ENCODE peak calls at places on chromosome 14, in nine cellular contexts. One of them, this sample, is unnamed.

GRCh38 chr14:86543531-86543930 is 1013.6 kb downstream of the FLRT2 start:
- DNase-seq in GM12891: no peak
- DNase-seq in GM23338: no peak
- DNase-seq in upper lobe of left lung: no peak
- DNase-seq in HCT116: no peak
- DNase-seq in breast epithelium: no peak
- DNase-seq in stomach: no peak
- DNase-seq in transverse colon: no peak
- DNase-seq in suprapubic skin: no peak
- DNase-seq in this sample: no peak

GRCh38 chr14:32345311-32345771 is 16.2 kb downstream of the AKAP6 start:
- DNase-seq in GM12891: no peak
- DNase-seq in GM23338: no peak
- DNase-seq in upper lobe of left lung: no peak
- DNase-seq in HCT116: no peak
- DNase-seq in breast epithelium: no peak
- DNase-seq in stomach: no peak
- DNase-seq in transverse colon: peak
- DNase-seq in suprapubic skin: no peak
- DNase-seq in this sample: no peak

GRCh38 chr14:101843665-101844064 is 82.2 kb downstream of the PPP2R5C start:
- DNase-seq in GM12891: no peak
- DNase-seq in GM23338: peak
- DNase-seq in upper lobe of left lung: no peak
- DNase-seq in HCT116: no peak
- DNase-seq in breast epithelium: no peak
- DNase-seq in stomach: no peak
- DNase-seq in transverse colon: peak
- DNase-seq in suprapubic skin: no peak
- DNase-seq in this sample: no peak

GRCh38 chr14:97713023-97713422 is 915.8 kb downstream of the VRK1 start:
- DNase-seq in GM12891: no peak
- DNase-seq in GM23338: no peak
- DNase-seq in upper lobe of left lung: no peak
- DNase-seq in HCT116: peak
- DNase-seq in breast epithelium: no peak
- DNase-seq in stomach: no peak
- DNase-seq in transverse colon: no peak
- DNase-seq in suprapubic skin: no peak
- DNase-seq in this sample: peak

GRCh38 chr14:59028476-59029202 is 159.8 kb upstream of the DAAM1 start:
- DNase-seq in GM12891: peak
- DNase-seq in GM23338: peak
- DNase-seq in upper lobe of left lung: peak
- DNase-seq in HCT116: peak
- DNase-seq in breast epithelium: no peak
- DNase-seq in stomach: peak
- DNase-seq in transverse colon: peak
- DNase-seq in suprapubic skin: no peak
- DNase-seq in this sample: no peak

GRCh38 chr14:101459392-101459900 is 101.8 kb upstream of the DIO3 start:
- DNase-seq in GM12891: no peak
- DNase-seq in GM23338: no peak
- DNase-seq in upper lobe of left lung: no peak
- DNase-seq in HCT116: no peak
- DNase-seq in breast epithelium: no peak
- DNase-seq in stomach: peak
- DNase-seq in transverse colon: no peak
- DNase-seq in suprapubic skin: peak
- DNase-seq in this sample: no peak

GRCh38 chr14:67221248-67221981 is 19.8 kb upstream of the PALS1 start:
- DNase-seq in GM12891: no peak
- DNase-seq in GM23338: no peak
- DNase-seq in upper lobe of left lung: no peak
- DNase-seq in HCT116: peak
- DNase-seq in breast epithelium: no peak
- DNase-seq in stomach: no peak
- DNase-seq in transverse colon: peak
- DNase-seq in suprapubic skin: no peak
- DNase-seq in this sample: no peak

GRCh38 chr14:105204206-105204930 is 23.3 kb upstream of the NUDT14 start:
- DNase-seq in GM12891: no peak
- DNase-seq in GM23338: no peak
- DNase-seq in upper lobe of left lung: peak
- DNase-seq in HCT116: no peak
- DNase-seq in breast epithelium: no peak
- DNase-seq in stomach: peak
- DNase-seq in transverse colon: peak
- DNase-seq in suprapubic skin: no peak
- DNase-seq in this sample: no peak

GRCh38 chr14:85416771-85417170 is 113.2 kb upstream of the FLRT2 start:
- DNase-seq in GM12891: no peak
- DNase-seq in GM23338: no peak
- DNase-seq in upper lobe of left lung: no peak
- DNase-seq in HCT116: no peak
- DNase-seq in breast epithelium: no peak
- DNase-seq in stomach: no peak
- DNase-seq in transverse colon: no peak
- DNase-seq in suprapubic skin: no peak
- DNase-seq in this sample: no peak

GRCh38 chr14:51228890-51229289 is 11.2 kb upstream of the TMX1 start:
- DNase-seq in GM12891: no peak
- DNase-seq in GM23338: no peak
- DNase-seq in upper lobe of left lung: no peak
- DNase-seq in HCT116: no peak
- DNase-seq in breast epithelium: no peak
- DNase-seq in stomach: no peak
- DNase-seq in transverse colon: no peak
- DNase-seq in suprapubic skin: no peak
- DNase-seq in this sample: no peak

GRCh38 chr14:57641776-57642175 is 148.1 kb upstream of the CCDC198 start:
- DNase-seq in GM12891: no peak
- DNase-seq in GM23338: no peak
- DNase-seq in upper lobe of left lung: no peak
- DNase-seq in HCT116: no peak
- DNase-seq in breast epithelium: no peak
- DNase-seq in stomach: no peak
- DNase-seq in transverse colon: no peak
- DNase-seq in suprapubic skin: no peak
- DNase-seq in this sample: no peak

GRCh38 chr14:20386276-20386855 is 26.9 kb downstream of the TEP1 start:
- DNase-seq in GM12891: no peak
- DNase-seq in GM23338: no peak
- DNase-seq in upper lobe of left lung: no peak
- DNase-seq in HCT116: no peak
- DNase-seq in breast epithelium: no peak
- DNase-seq in stomach: no peak
- DNase-seq in transverse colon: no peak
- DNase-seq in suprapubic skin: no peak
- DNase-seq in this sample: no peak

GRCh38 chr14:30525833-30526232 is 33.1 kb upstream of the G2E3 start:
- DNase-seq in GM12891: no peak
- DNase-seq in GM23338: no peak
- DNase-seq in upper lobe of left lung: no peak
- DNase-seq in HCT116: no peak
- DNase-seq in breast epithelium: no peak
- DNase-seq in stomach: no peak
- DNase-seq in transverse colon: no peak
- DNase-seq in suprapubic skin: no peak
- DNase-seq in this sample: no peak

GRCh38 chr14:105495990-105496830 is 5.2 kb downstream of the TEDC1 start:
- DNase-seq in GM12891: peak
- DNase-seq in GM23338: no peak
- DNase-seq in upper lobe of left lung: peak
- DNase-seq in HCT116: no peak
- DNase-seq in breast epithelium: no peak
- DNase-seq in stomach: no peak
- DNase-seq in transverse colon: no peak
- DNase-seq in suprapubic skin: no peak
- DNase-seq in this sample: no peak

GRCh38 chr14:76904740-76905569 is 78.7 kb downstream of the LRRC74A start:
- DNase-seq in GM12891: peak
- DNase-seq in GM23338: no peak
- DNase-seq in upper lobe of left lung: peak
- DNase-seq in HCT116: peak
- DNase-seq in breast epithelium: peak
- DNase-seq in stomach: peak
- DNase-seq in transverse colon: peak
- DNase-seq in suprapubic skin: no peak
- DNase-seq in this sample: no peak

GRCh38 chr14:76901171-76902055 is 75.2 kb downstream of the LRRC74A start:
- DNase-seq in GM12891: no peak
- DNase-seq in GM23338: no peak
- DNase-seq in upper lobe of left lung: no peak
- DNase-seq in HCT116: no peak
- DNase-seq in breast epithelium: peak
- DNase-seq in stomach: no peak
- DNase-seq in transverse colon: no peak
- DNase-seq in suprapubic skin: no peak
- DNase-seq in this sample: no peak

GRCh38 chr14:76902591-76902990 is 76.4 kb downstream of the LRRC74A start:
- DNase-seq in GM12891: no peak
- DNase-seq in GM23338: no peak
- DNase-seq in upper lobe of left lung: no peak
- DNase-seq in HCT116: no peak
- DNase-seq in breast epithelium: no peak
- DNase-seq in stomach: no peak
- DNase-seq in transverse colon: no peak
- DNase-seq in suprapubic skin: no peak
- DNase-seq in this sample: no peak

GRCh38 chr14:76900406-76901085 is 74.3 kb downstream of the LRRC74A start:
- DNase-seq in GM12891: no peak
- DNase-seq in GM23338: no peak
- DNase-seq in upper lobe of left lung: no peak
- DNase-seq in HCT116: no peak
- DNase-seq in breast epithelium: peak
- DNase-seq in stomach: no peak
- DNase-seq in transverse colon: no peak
- DNase-seq in suprapubic skin: no peak
- DNase-seq in this sample: no peak

GRCh38 chr14:76904100-76904739 is 78.0 kb downstream of the LRRC74A start:
- DNase-seq in GM12891: no peak
- DNase-seq in GM23338: no peak
- DNase-seq in upper lobe of left lung: no peak
- DNase-seq in HCT116: no peak
- DNase-seq in breast epithelium: peak
- DNase-seq in stomach: no peak
- DNase-seq in transverse colon: peak
- DNase-seq in suprapubic skin: no peak
- DNase-seq in this sample: no peak
- TF ChIP-seq POLR2AphosphoS5 in GM12891: no peak
- TF ChIP-seq POLR2AphosphoS5 in GM23338: no peak
- TF ChIP-seq POLR2AphosphoS5 in upper lobe of left lung: peak
- TF ChIP-seq POLR2AphosphoS5 in HCT116: no peak
- TF ChIP-seq POLR2AphosphoS5 in breast epithelium: peak
- TF ChIP-seq POLR2AphosphoS5 in stomach: peak
- TF ChIP-seq POLR2AphosphoS5 in transverse colon: peak
- TF ChIP-seq POLR2AphosphoS5 in suprapubic skin: no peak
- TF ChIP-seq POLR2AphosphoS5 in this sample: peak

GRCh38 chr14:80446356-80446755 is 235.1 kb upstream of the DIO2 start:
- DNase-seq in GM12891: no peak
- DNase-seq in GM23338: no peak
- DNase-seq in upper lobe of left lung: no peak
- DNase-seq in HCT116: no peak
- DNase-seq in breast epithelium: no peak
- DNase-seq in stomach: no peak
- DNase-seq in transverse colon: no peak
- DNase-seq in suprapubic skin: no peak
- DNase-seq in this sample: no peak
- TF ChIP-seq POLR2AphosphoS5 in GM12891: no peak
- TF ChIP-seq POLR2AphosphoS5 in GM23338: no peak
- TF ChIP-seq POLR2AphosphoS5 in upper lobe of left lung: no peak
- TF ChIP-seq POLR2AphosphoS5 in HCT116: no peak
- TF ChIP-seq POLR2AphosphoS5 in breast epithelium: no peak
- TF ChIP-seq POLR2AphosphoS5 in stomach: no peak
- TF ChIP-seq POLR2AphosphoS5 in transverse colon: no peak
- TF ChIP-seq POLR2AphosphoS5 in suprapubic skin: no peak
- TF ChIP-seq POLR2AphosphoS5 in this sample: no peak

GRCh38 chr14:21993837-21994236 is 320.2 kb upstream of the OR4E1 start:
- DNase-seq in GM12891: no peak
- DNase-seq in GM23338: no peak
- DNase-seq in upper lobe of left lung: no peak
- DNase-seq in HCT116: no peak
- DNase-seq in breast epithelium: no peak
- DNase-seq in stomach: no peak
- DNase-seq in transverse colon: no peak
- DNase-seq in suprapubic skin: no peak
- DNase-seq in this sample: no peak

GRCh38 chr14:21993070-21993469 is 319.5 kb upstream of the OR4E1 start:
- DNase-seq in GM12891: no peak
- DNase-seq in GM23338: no peak
- DNase-seq in upper lobe of left lung: no peak
- DNase-seq in HCT116: no peak
- DNase-seq in breast epithelium: no peak
- DNase-seq in stomach: no peak
- DNase-seq in transverse colon: no peak
- DNase-seq in suprapubic skin: no peak
- DNase-seq in this sample: no peak

GRCh38 chr14:21999400-21999799 is 325.8 kb upstream of the OR4E1 start:
- DNase-seq in GM12891: no peak
- DNase-seq in GM23338: no peak
- DNase-seq in upper lobe of left lung: no peak
- DNase-seq in HCT116: no peak
- DNase-seq in breast epithelium: no peak
- DNase-seq in stomach: no peak
- DNase-seq in transverse colon: no peak
- DNase-seq in suprapubic skin: no peak
- DNase-seq in this sample: no peak

GRCh38 chr14:21997300-21997699 is 323.7 kb upstream of the OR4E1 start:
- DNase-seq in GM12891: no peak
- DNase-seq in GM23338: peak
- DNase-seq in upper lobe of left lung: no peak
- DNase-seq in HCT116: peak
- DNase-seq in breast epithelium: no peak
- DNase-seq in stomach: no peak
- DNase-seq in transverse colon: no peak
- DNase-seq in suprapubic skin: no peak
- DNase-seq in this sample: no peak

DNA sequence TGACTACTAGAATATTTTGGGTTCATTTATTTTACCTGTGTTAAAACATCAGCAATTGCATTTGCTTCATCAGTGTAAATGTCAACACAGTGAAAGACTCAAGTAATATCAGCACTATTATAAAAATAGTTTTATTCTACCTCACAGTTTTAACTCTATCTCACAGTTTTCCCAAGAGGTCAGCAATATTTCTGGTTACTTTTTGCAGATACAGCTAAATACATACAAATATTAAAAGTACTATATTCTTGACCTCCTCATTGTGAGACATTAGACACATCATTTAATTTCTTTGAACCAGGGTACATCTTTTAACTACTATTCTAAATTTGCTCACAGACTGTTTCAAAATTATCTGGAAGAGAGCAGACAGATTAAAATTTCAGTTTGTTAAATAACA is 321.7 kb upstream of the OR4E1 start:
- DNase-seq in GM12891: no peak
- DNase-seq in GM23338: no peak
- DNase-seq in upper lobe of left lung: no peak
- DNase-seq in HCT116: no peak
- DNase-seq in breast epithelium: no peak
- DNase-seq in stomach: no peak
- DNase-seq in transverse colon: no peak
- DNase-seq in suprapubic skin: no peak
- DNase-seq in this sample: no peak
- TF ChIP-seq POLR2AphosphoS5 in GM12891: no peak
- TF ChIP-seq POLR2AphosphoS5 in GM23338: no peak
- TF ChIP-seq POLR2AphosphoS5 in upper lobe of left lung: no peak
- TF ChIP-seq POLR2AphosphoS5 in HCT116: no peak
- TF ChIP-seq POLR2AphosphoS5 in breast epithelium: no peak
- TF ChIP-seq POLR2AphosphoS5 in stomach: no peak
- TF ChIP-seq POLR2AphosphoS5 in transverse colon: no peak
- TF ChIP-seq POLR2AphosphoS5 in suprapubic skin: no peak
- TF ChIP-seq POLR2AphosphoS5 in this sample: no peak

GRCh38 chr14:77868552-77869300 is 68.8 kb downstream of the ADCK1 start:
- DNase-seq in GM12891: no peak
- DNase-seq in GM23338: no peak
- DNase-seq in upper lobe of left lung: no peak
- DNase-seq in HCT116: no peak
- DNase-seq in breast epithelium: no peak
- DNase-seq in stomach: no peak
- DNase-seq in transverse colon: no peak
- DNase-seq in suprapubic skin: no peak
- DNase-seq in this sample: no peak
- TF ChIP-seq POLR2AphosphoS5 in GM12891: no peak
- TF ChIP-seq POLR2AphosphoS5 in GM23338: no peak
- TF ChIP-seq POLR2AphosphoS5 in upper lobe of left lung: no peak
- TF ChIP-seq POLR2AphosphoS5 in HCT116: no peak
- TF ChIP-seq POLR2AphosphoS5 in breast epithelium: no peak
- TF ChIP-seq POLR2AphosphoS5 in stomach: no peak
- TF ChIP-seq POLR2AphosphoS5 in transverse colon: no peak
- TF ChIP-seq POLR2AphosphoS5 in suprapubic skin: no peak
- TF ChIP-seq POLR2AphosphoS5 in this sample: no peak

This sample was measured in vagina.